ENCODE peak calls at places on chromosomes 13 and 19, in six cellular contexts. One of them, this sample, is unnamed.

GRCh38 chr13:45040626-45041025 is 51.3 kb downstream of the GPALPP1 start:
- DNase-seq in lower lobe of right lung: no peak
- DNase-seq in cardiac muscle cell: no peak
- DNase-seq in body of pancreas: no peak
- DNase-seq in prostate gland: no peak
- DNase-seq in psoas muscle: no peak
- DNase-seq in this sample: no peak

GRCh38 chr19:16223746-16224145 is 26.0 kb downstream of the AP1M1 start:
- DNase-seq in lower lobe of right lung: no peak
- DNase-seq in cardiac muscle cell: no peak
- DNase-seq in body of pancreas: no peak
- DNase-seq in prostate gland: no peak
- DNase-seq in psoas muscle: no peak
- DNase-seq in this sample: no peak

GRCh38 chr13:47934371-47934770 is 66.7 kb downstream of the SUCLA2 start:
- DNase-seq in lower lobe of right lung: no peak
- DNase-seq in cardiac muscle cell: no peak
- DNase-seq in body of pancreas: no peak
- DNase-seq in prostate gland: no peak
- DNase-seq in psoas muscle: no peak
- DNase-seq in this sample: no peak

GRCh38 chr13:98570929-98571372 is 6.0 kb downstream of the STK24 start:
- DNase-seq in lower lobe of right lung: no peak
- DNase-seq in cardiac muscle cell: no peak
- DNase-seq in body of pancreas: peak
- DNase-seq in prostate gland: no peak
- DNase-seq in psoas muscle: no peak
- DNase-seq in this sample: no peak

GRCh38 chr19:38346837-38347236 is 11.2 kb downstream of the CATSPERG start:
- DNase-seq in lower lobe of right lung: no peak
- DNase-seq in cardiac muscle cell: no peak
- DNase-seq in body of pancreas: no peak
- DNase-seq in prostate gland: no peak
- DNase-seq in psoas muscle: no peak
- DNase-seq in this sample: no peak

GRCh38 chr19:35027851-35028599 is 2.2 kb upstream of the SCN1B start:
- DNase-seq in lower lobe of right lung: no peak
- DNase-seq in cardiac muscle cell: peak
- DNase-seq in body of pancreas: no peak
- DNase-seq in prostate gland: no peak
- DNase-seq in psoas muscle: peak
- DNase-seq in this sample: no peak

GRCh38 chr13:30715837-30716236 is 19.5 kb upstream of the ALOX5AP start:
- DNase-seq in lower lobe of right lung: no peak
- DNase-seq in cardiac muscle cell: no peak
- DNase-seq in body of pancreas: no peak
- DNase-seq in prostate gland: no peak
- DNase-seq in psoas muscle: no peak
- DNase-seq in this sample: no peak

GRCh38 chr19:30898353-30899103 is 450.7 kb downstream of the TSHZ3 start:
- DNase-seq in lower lobe of right lung: no peak
- DNase-seq in cardiac muscle cell: no peak
- DNase-seq in body of pancreas: no peak
- DNase-seq in prostate gland: no peak
- DNase-seq in psoas muscle: no peak
- DNase-seq in this sample: no peak

GRCh38 chr13:109314101-109314500 is 472.3 kb downstream of the IRS2 start:
- DNase-seq in lower lobe of right lung: no peak
- DNase-seq in cardiac muscle cell: no peak
- DNase-seq in body of pancreas: peak
- DNase-seq in prostate gland: no peak
- DNase-seq in psoas muscle: no peak
- DNase-seq in this sample: no peak

GRCh38 chr13:91144054-91144453 is 203.4 kb upstream of the MIR17HG start:
- DNase-seq in lower lobe of right lung: no peak
- DNase-seq in cardiac muscle cell: no peak
- DNase-seq in body of pancreas: no peak
- DNase-seq in prostate gland: no peak
- DNase-seq in psoas muscle: no peak
- DNase-seq in this sample: no peak

GRCh38 chr13:23671902-23672301 is 101.7 kb downstream of the TNFRSF19 start:
- DNase-seq in lower lobe of right lung: no peak
- DNase-seq in cardiac muscle cell: peak
- DNase-seq in body of pancreas: no peak
- DNase-seq in prostate gland: no peak
- DNase-seq in psoas muscle: no peak
- DNase-seq in this sample: no peak

GRCh38 chr19:10384580-10384979 is 4.2 kb upstream of the TYK2 start:
- DNase-seq in lower lobe of right lung: no peak
- DNase-seq in cardiac muscle cell: no peak
- DNase-seq in body of pancreas: no peak
- DNase-seq in prostate gland: no peak
- DNase-seq in psoas muscle: no peak
- DNase-seq in this sample: no peak
- TF ChIP-seq CTCF in lower lobe of right lung: no peak
- TF ChIP-seq CTCF in cardiac muscle cell: no peak
- TF ChIP-seq CTCF in body of pancreas: no peak
- TF ChIP-seq CTCF in prostate gland: no peak
- TF ChIP-seq CTCF in psoas muscle: no peak
- TF ChIP-seq CTCF in this sample: no peak

GRCh38 chr13:25468330-25469178 is 96.8 kb downstream of the ATP8A2 start:
- DNase-seq in lower lobe of right lung: no peak
- DNase-seq in cardiac muscle cell: peak
- DNase-seq in body of pancreas: peak
- DNase-seq in prostate gland: no peak
- DNase-seq in psoas muscle: no peak
- DNase-seq in this sample: peak
- TF ChIP-seq CTCF in lower lobe of right lung: no peak
- TF ChIP-seq CTCF in cardiac muscle cell: no peak
- TF ChIP-seq CTCF in body of pancreas: no peak
- TF ChIP-seq CTCF in prostate gland: no peak
- TF ChIP-seq CTCF in psoas muscle: no peak
- TF ChIP-seq CTCF in this sample: no peak

GRCh38 chr13:24680258-24680920 is at the start of gene ATP12A:
- DNase-seq in lower lobe of right lung: no peak
- DNase-seq in cardiac muscle cell: no peak
- DNase-seq in body of pancreas: peak
- DNase-seq in prostate gland: peak
- DNase-seq in psoas muscle: no peak
- DNase-seq in this sample: peak
- TF ChIP-seq CTCF in lower lobe of right lung: no peak
- TF ChIP-seq CTCF in cardiac muscle cell: no peak
- TF ChIP-seq CTCF in body of pancreas: peak
- TF ChIP-seq CTCF in prostate gland: no peak
- TF ChIP-seq CTCF in psoas muscle: no peak
- TF ChIP-seq CTCF in this sample: peak

GRCh38 chr19:13150187-13150918 is at the start of the genes IER2 and STX10:
- DNase-seq in lower lobe of right lung: peak
- DNase-seq in cardiac muscle cell: peak
- DNase-seq in body of pancreas: peak
- DNase-seq in prostate gland: peak
- DNase-seq in psoas muscle: peak
- DNase-seq in this sample: peak
- TF ChIP-seq CTCF in lower lobe of right lung: peak
- TF ChIP-seq CTCF in cardiac muscle cell: peak
- TF ChIP-seq CTCF in body of pancreas: peak
- TF ChIP-seq CTCF in prostate gland: peak
- TF ChIP-seq CTCF in psoas muscle: peak
- TF ChIP-seq CTCF in this sample: peak

DNA sequence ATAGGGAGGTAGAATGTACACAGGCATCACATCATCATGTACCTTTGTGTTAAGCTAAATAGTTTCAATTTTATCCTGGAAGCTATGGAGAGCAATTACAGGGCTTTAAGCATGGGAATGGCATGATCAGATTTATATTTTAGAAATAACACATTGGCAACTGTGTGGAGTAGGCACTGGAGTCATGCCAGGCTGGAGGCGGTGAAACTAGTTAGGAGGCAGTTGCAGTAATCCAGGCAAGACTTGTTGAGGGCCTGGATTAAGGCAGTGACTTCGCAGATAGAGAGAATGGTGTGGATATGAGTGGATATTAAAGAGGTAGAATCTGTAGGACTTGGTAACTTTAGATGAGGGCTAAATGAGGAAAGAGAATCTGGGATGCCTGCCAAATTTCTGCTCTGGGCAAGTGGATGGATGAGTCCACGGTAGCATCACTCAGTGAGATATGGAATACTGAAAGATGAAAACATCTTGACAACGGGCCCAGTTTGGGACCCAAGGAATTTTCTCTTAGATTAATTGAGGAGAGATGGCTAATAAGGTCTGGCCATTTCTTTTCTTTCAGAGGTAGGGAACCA is 506.2 kb downstream of the FGF9 start:
- DNase-seq in lower lobe of right lung: no peak
- DNase-seq in cardiac muscle cell: no peak
- DNase-seq in body of pancreas: no peak
- DNase-seq in prostate gland: no peak
- DNase-seq in psoas muscle: no peak
- DNase-seq in this sample: no peak
- TF ChIP-seq CTCF in lower lobe of right lung: no peak
- TF ChIP-seq CTCF in cardiac muscle cell: no peak
- TF ChIP-seq CTCF in body of pancreas: no peak
- TF ChIP-seq CTCF in prostate gland: no peak
- TF ChIP-seq CTCF in psoas muscle: no peak
- TF ChIP-seq CTCF in this sample: no peak

GRCh38 chr13:110369400-110369799 is 62.3 kb downstream of the COL4A2 start:
- DNase-seq in lower lobe of right lung: no peak
- DNase-seq in cardiac muscle cell: no peak
- DNase-seq in body of pancreas: no peak
- DNase-seq in prostate gland: no peak
- DNase-seq in psoas muscle: no peak
- DNase-seq in this sample: no peak
- TF ChIP-seq CTCF in lower lobe of right lung: no peak
- TF ChIP-seq CTCF in cardiac muscle cell: no peak
- TF ChIP-seq CTCF in body of pancreas: no peak
- TF ChIP-seq CTCF in prostate gland: no peak
- TF ChIP-seq CTCF in psoas muscle: no peak
- TF ChIP-seq CTCF in this sample: no peak

GRCh38 chr19:4144666-4145261 is 8.7 kb upstream of the CREB3L3 start:
- DNase-seq in lower lobe of right lung: no peak
- DNase-seq in cardiac muscle cell: peak
- DNase-seq in body of pancreas: no peak
- DNase-seq in prostate gland: no peak
- DNase-seq in psoas muscle: no peak
- DNase-seq in this sample: no peak

GRCh38 chr19:4136680-4137088 is 12.8 kb upstream of the MAP2K2 start:
- DNase-seq in lower lobe of right lung: no peak
- DNase-seq in cardiac muscle cell: no peak
- DNase-seq in body of pancreas: no peak
- DNase-seq in prostate gland: no peak
- DNase-seq in psoas muscle: no peak
- DNase-seq in this sample: no peak

GRCh38 chr19:4139614-4140236 is 13.7 kb upstream of the CREB3L3 start:
- DNase-seq in lower lobe of right lung: peak
- DNase-seq in cardiac muscle cell: peak
- DNase-seq in body of pancreas: peak
- DNase-seq in prostate gland: peak
- DNase-seq in psoas muscle: peak
- DNase-seq in this sample: peak

GRCh38 chr19:4138445-4138844 is 14.5 kb upstream of the MAP2K2 start:
- DNase-seq in lower lobe of right lung: no peak
- DNase-seq in cardiac muscle cell: no peak
- DNase-seq in body of pancreas: no peak
- DNase-seq in prostate gland: no peak
- DNase-seq in psoas muscle: no peak
- DNase-seq in this sample: no peak

GRCh38 chr19:4140237-4140711 is 13.2 kb upstream of the CREB3L3 start:
- DNase-seq in lower lobe of right lung: peak
- DNase-seq in cardiac muscle cell: peak
- DNase-seq in body of pancreas: peak
- DNase-seq in prostate gland: peak
- DNase-seq in psoas muscle: no peak
- DNase-seq in this sample: no peak
- TF ChIP-seq CTCF in lower lobe of right lung: peak
- TF ChIP-seq CTCF in cardiac muscle cell: peak
- TF ChIP-seq CTCF in body of pancreas: peak
- TF ChIP-seq CTCF in prostate gland: peak
- TF ChIP-seq CTCF in psoas muscle: peak
- TF ChIP-seq CTCF in this sample: peak

GRCh38 chr13:92175330-92175729 is 776.9 kb downstream of the GPC5 start:
- DNase-seq in lower lobe of right lung: no peak
- DNase-seq in cardiac muscle cell: peak
- DNase-seq in body of pancreas: peak
- DNase-seq in prostate gland: peak
- DNase-seq in psoas muscle: no peak
- DNase-seq in this sample: no peak
- TF ChIP-seq CTCF in lower lobe of right lung: peak
- TF ChIP-seq CTCF in cardiac muscle cell: peak
- TF ChIP-seq CTCF in body of pancreas: peak
- TF ChIP-seq CTCF in prostate gland: peak
- TF ChIP-seq CTCF in psoas muscle: no peak
- TF ChIP-seq CTCF in this sample: peak